ENCODE peak calls at places on chromosomes 3 and 15, in five cellular contexts. B is adrenal gland, H is heart right ventricle, T is psoas muscle, L is prostate gland. N is an unnamed sample.

GRCh38 chr3:171255236-171255806 is 204.9 kb downstream of the TNIK start:
- DNase-seq in B (no peak), H (no peak), T (no peak), L (no peak), N (no peak)

GRCh38 chr3:112561085-112561692 is 573 bp downstream of the ATG3 start:
- DNase-seq in B (peak; percentile 79), H (peak; percentile 55), T (peak; percentile 72), L (peak; percentile 47), N (no peak)

GRCh38 chr3:154430014-154430413 is at the start of gene GPR149:
- DNase-seq in B (no peak), H (no peak), T (no peak), L (peak; percentile 4), N (no peak)

GRCh38 chr15:78875107-78875914 is 2.6 kb downstream of the MORF4L1 start:
- DNase-seq in B (no peak), H (no peak), T (no peak), L (no peak), N (no peak)

GRCh38 chr3:20999661-21000060 is 751.3 kb downstream of the ZNF385D start:
- DNase-seq in B (no peak), H (no peak), T (no peak), L (no peak), N (no peak)

GRCh38 chr3:95752199-95752598 is 1062.2 kb upstream of the EPHA6 start:
- DNase-seq in B (no peak), H (no peak), T (no peak), L (no peak), N (no peak)

GRCh38 chr15:40769310-40770146 is at the start of gene C15orf62:
- DNase-seq in B (peak; percentile 59), H (no peak), T (peak; percentile 43), L (peak; percentile 82), N (peak; percentile 59)

GRCh38 chr3:14482271-14482721 is 57.8 kb downstream of the GRIP2 start:
- DNase-seq in B (no peak), H (peak; percentile 38), T (no peak), L (no peak), N (no peak)

GRCh38 chr15:28929200-28929599 is 43.4 kb downstream of the APBA2 start:
- DNase-seq in B (no peak), H (no peak), T (no peak), L (no peak), N (no peak)

GRCh38 chr15:25624504-25625172 is 185.8 kb upstream of the UBE3A start:
- DNase-seq in B (no peak), H (peak; percentile 43), T (peak; percentile 21), L (no peak), N (no peak)

GRCh38 chr15:60572462-60573214 is 93.7 kb upstream of the ICE2 start:
- DNase-seq in B (no peak), H (no peak), T (no peak), L (no peak), N (no peak)

GRCh38 chr15:89203705-89204273 is 17.6 kb downstream of the RLBP1 start:
- DNase-seq in B (no peak), H (no peak), T (no peak), L (no peak), N (no peak)

GRCh38 chr15:77482570-77482969 is 61.9 kb downstream of the HMG20A start:
- DNase-seq in B (no peak), H (no peak), T (no peak), L (no peak), N (no peak)

GRCh38 chr3:53114412-53115074 is 15.7 kb downstream of the RFT1 start:
- DNase-seq in B (no peak), H (no peak), T (no peak), L (no peak), N (no peak)

GRCh38 chr3:185629554-185630181 is 43.6 kb downstream of the SENP2 start:
- DNase-seq in B (no peak), H (no peak), T (no peak), L (no peak), N (no peak)

GRCh38 chr15:69526086-69526485 is 73.5 kb downstream of the RPLP1 start:
- DNase-seq in B (no peak), H (no peak), T (peak; percentile 39), L (no peak), N (peak; percentile 13)

GRCh38 chr15:38176696-38177095 is 75.9 kb upstream of the SPRED1 start:
- DNase-seq in B (no peak), H (no peak), T (no peak), L (no peak), N (no peak)

GRCh38 chr15:66224946-66225345 is 28.6 kb downstream of the MEGF11 start:
- DNase-seq in B (no peak), H (no peak), T (no peak), L (no peak), N (no peak)

GRCh38 chr3:124627501-124627908 is 102.7 kb upstream of the UMPS start:
- DNase-seq in B (no peak), H (no peak), T (no peak), L (no peak), N (no peak)

GRCh38 chr3:42499478-42499871 is 3.0 kb upstream of the VIPR1 start:
- DNase-seq in B (no peak), H (no peak), T (no peak), L (no peak), N (no peak)

GRCh38 chr3:50624634-50625033 is 7.7 kb downstream of the MAPKAPK3 start:
- DNase-seq in B (no peak), H (no peak), T (no peak), L (no peak), N (no peak)

GRCh38 chr3:122233109-122233952 is 49.9 kb downstream of the CASR start:
- DNase-seq in B (peak; percentile 34), H (no peak), T (no peak), L (no peak), N (no peak)

GRCh38 chr3:187025656-187026320 is 95.5 kb downstream of the ST6GAL1 start:
- DNase-seq in B (no peak), H (no peak), T (no peak), L (no peak), N (no peak)

GRCh38 chr3:48411041-48411588 is 18.8 kb downstream of the PLXNB1 start:
- DNase-seq in B (peak; percentile 6), H (no peak), T (no peak), L (no peak), N (no peak)

GRCh38 chr15:95944193-95944592 is 386.3 kb upstream of the NR2F2 start:
- DNase-seq in B (no peak), H (no peak), T (no peak), L (no peak), N (no peak)

GRCh38 chr3:180280601-180281000 is 243.9 kb upstream of the PEX5L start:
- DNase-seq in B (no peak), H (no peak), T (no peak), L (no peak), N (no peak)

GRCh38 chr3:128282392-128283196 is 129.3 kb downstream of the EEFSEC start:
- DNase-seq in B (peak; percentile 86), H (peak; percentile 75), T (peak; percentile 76), L (peak; percentile 63), N (peak; percentile 53)

GRCh38 chr3:107630779-107631178 is 108.0 kb downstream of the BBX start:
- DNase-seq in B (no peak), H (no peak), T (no peak), L (no peak), N (no peak)

GRCh38 chr3:155078959-155079794 is 942 bp upstream of the MME start:
- DNase-seq in B (no peak), H (no peak), T (no peak), L (no peak), N (no peak)

GRCh38 chr3:111885578-111885977 is 26.5 kb downstream of the PHLDB2 start:
- DNase-seq in B (no peak), H (no peak), T (no peak), L (no peak), N (no peak)

GRCh38 chr3:76429536-76430177 is 610.2 kb upstream of the ROBO2 start:
- DNase-seq in B (no peak), H (no peak), T (no peak), L (no peak), N (no peak)

GRCh38 chr3:119794971-119795612 is 13.2 kb downstream of the NR1I2 start:
- DNase-seq in B (peak; percentile 89), H (no peak), T (no peak), L (no peak), N (no peak)

GRCh38 chr3:157531771-157532170 is 28.6 kb upstream of the VEPH1 start:
- DNase-seq in B (no peak), H (no peak), T (no peak), L (no peak), N (no peak)

GRCh38 chr15:66647358-66647757 is 54.7 kb upstream of the SMAD6 start:
- DNase-seq in B (no peak), H (peak; percentile 64), T (no peak), L (peak; percentile 68), N (no peak)

GRCh38 chr3:37861540-37862051 is at the start of gene CTDSPL:
- DNase-seq in B (peak; percentile 45), H (peak; percentile 63), T (peak; percentile 59), L (no peak), N (no peak)

DNA sequence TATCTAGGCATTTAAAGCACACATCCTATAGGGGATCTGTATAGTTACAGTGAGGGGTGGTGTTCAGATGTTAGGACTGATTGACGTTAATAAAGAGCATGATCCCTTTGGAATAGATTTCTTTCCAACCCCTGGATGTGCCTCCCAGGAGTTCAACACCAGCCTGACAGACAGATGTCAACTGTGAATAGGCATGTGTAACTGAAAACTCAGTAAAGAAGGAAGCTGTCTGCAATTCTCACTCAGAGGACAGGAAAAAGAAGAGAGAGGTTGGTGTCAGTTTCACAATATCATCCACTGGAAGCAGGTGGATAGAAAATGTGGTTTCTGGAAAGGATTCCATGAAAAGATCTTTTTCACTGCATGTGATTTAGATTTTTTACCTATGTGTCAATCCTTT is 396.3 kb downstream of the NSUN3 start:
- DNase-seq in B (no peak), H (no peak), T (no peak), L (no peak), N (no peak)
- H3K27ac ChIP-seq in B (no peak overlapping the region), H (no peak overlapping the region), T (no peak overlapping the region), L (no peak overlapping the region), N (no peak overlapping the region)

GRCh38 chr3:133667118-133667517 is 5.4 kb upstream of the TOPBP1 start:
- DNase-seq in B (no peak), H (no peak), T (no peak), L (no peak), N (no peak)
- H3K27ac ChIP-seq in B (no peak overlapping the region), H (no peak overlapping the region), T (no peak overlapping the region), L (no peak overlapping the region), N (no peak overlapping the region)

GRCh38 chr3:196163687-196164493 is 47.3 kb downstream of the ZDHHC19 start:
- DNase-seq in B (no peak), H (peak; percentile 46), T (peak; percentile 42), L (no peak), N (no peak)
- H3K27ac ChIP-seq in B (no peak overlapping the region), H (peak overlapping the region; percentile 61), T (peak overlapping the region; percentile 87), L (no peak overlapping the region), N (no peak overlapping the region)

GRCh38 chr3:120816728-120817127 is 74.2 kb downstream of the GTF2E1 start:
- DNase-seq in B (peak; percentile 44), H (no peak), T (no peak), L (no peak), N (peak; percentile 7)

GRCh38 chr3:120824613-120825012 is 82.1 kb downstream of the GTF2E1 start:
- DNase-seq in B (no peak), H (no peak), T (no peak), L (no peak), N (no peak)

GRCh38 chr3:120823156-120823555 is 80.6 kb downstream of the GTF2E1 start:
- DNase-seq in B (no peak), H (no peak), T (no peak), L (no peak), N (no peak)

GRCh38 chr3:120821426-120821825 is 78.9 kb downstream of the GTF2E1 start:
- DNase-seq in B (no peak), H (no peak), T (no peak), L (no peak), N (no peak)

GRCh38 chr3:120820748-120821147 is 78.2 kb downstream of the GTF2E1 start:
- DNase-seq in B (no peak), H (no peak), T (no peak), L (no peak), N (no peak)
- H3K27ac ChIP-seq in B (no peak overlapping the region), H (no peak overlapping the region), T (no peak overlapping the region), L (no peak overlapping the region), N (no peak overlapping the region)